ENCODE peak calls at places on chromosomes 7 and 10, in five cellular contexts. Q is fibroblast of the aortic adventitia; I is germinal center; X is stimulated activated CD4-positive, alpha-beta T cell treated with anti-CD3 and anti-CD28 coated beads, Interleukin-4, amount 100 ng/mL, for 1 hour; C is retinal pigment epithelial cell. E is an unnamed sample.

GRCh38 chr7:144386741-144387140 is 16.8 kb downstream of the NOBOX start:
- DNase-seq in Q (peak), I (no peak), X (no peak), C (no peak), E (no peak)

GRCh38 chr7:74292757-74293576 is 3.8 kb downstream of the CLIP2 start:
- DNase-seq in Q (no peak), I (no peak), X (no peak), C (no peak), E (no peak)

GRCh38 chr7:157574120-157574519 is 237.3 kb downstream of the DNAJB6 start:
- DNase-seq in Q (no peak), I (no peak), X (no peak), C (no peak), E (no peak)

GRCh38 chr10:50990568-50991495 is 83.5 kb upstream of the PRKG1 start:
- DNase-seq in Q (peak), I (no peak), X (no peak), C (peak), E (peak)

GRCh38 chr7:19110026-19110777 is 7.2 kb downstream of the TWIST1 start:
- DNase-seq in Q (no peak), I (no peak), X (no peak), C (no peak), E (no peak)

GRCh38 chr7:17548014-17548653 is 249.7 kb downstream of the AHR start:
- DNase-seq in Q (no peak), I (no peak), X (no peak), C (no peak), E (no peak)

GRCh38 chr7:16644624-16644986 is 949 bp downstream of the ANKMY2 start:
- DNase-seq in Q (peak), I (peak), X (peak), C (no peak), E (peak)

GRCh38 chr10:59354434-59354833 is 7.9 kb downstream of the FAM13C start:
- DNase-seq in Q (no peak), I (no peak), X (no peak), C (no peak), E (no peak)

GRCh38 chr7:98870071-98870651 is 347 bp upstream of the TMEM130 start:
- DNase-seq in Q (peak), I (peak), X (peak), C (no peak), E (peak)

E was measured in NCI-H460.